ENCODE peak calls at places on chromosome 16, in four cellular contexts. J is mesendoderm, M is H1, X is H9. Q is an unnamed sample.

GRCh38 chr16:84055801-84056634 is 13.4 kb upstream of the SLC38A8 start:
- DNase-seq in J (peak), M (no peak), X (no peak), Q (no peak)

GRCh38 chr16:89224665-89225064 is 7.2 kb downstream of the ZNF778 start:
- DNase-seq in X (no peak), J (no peak), M (no peak), Q (no peak)

GRCh38 chr16:2083409-2083808 is 35.6 kb downstream of the TSC2 start:
- DNase-seq in J (no peak), M (no peak), X (no peak), Q (no peak)

GRCh38 chr16:66692341-66692740 is 4.2 kb downstream of the CMTM4 start:
- DNase-seq in M (no peak), X (no peak), J (peak), Q (no peak)

GRCh38 chr16:2456551-2457153 is 3.3 kb upstream of the TEDC2 start:
- DNase-seq in M (no peak), X (no peak), J (no peak), Q (no peak)

GRCh38 chr16:26178298-26178697 is 486.5 kb downstream of the HS3ST4 start:
- DNase-seq in J (peak), X (no peak), M (no peak), Q (no peak)

GRCh38 chr16:54934536-54935410 is 4.1 kb downstream of the IRX5 start:
- DNase-seq in J (peak), M (peak), X (peak), Q (no peak)

GRCh38 chr16:28873543-28874201 is 4.6 kb upstream of the ATP2A1 start:
- DNase-seq in M (peak), J (no peak), X (peak), Q (no peak)

GRCh38 chr16:54879681-54880080 is 51.0 kb upstream of the IRX5 start:
- DNase-seq in J (no peak), M (no peak), X (no peak), Q (no peak)

GRCh38 chr16:89233678-89234490 is 16.4 kb downstream of the ZNF778 start:
- DNase-seq in M (no peak), J (no peak), X (no peak), Q (no peak)

GRCh38 chr16:54957403-54957802 is 26.7 kb downstream of the IRX5 start:
- DNase-seq in M (peak), X (peak), J (peak), Q (no peak)

GRCh38 chr16:50878966-50879615 is 137.2 kb downstream of the CYLD start:
- DNase-seq in M (peak), J (peak), X (peak), Q (no peak)

GRCh38 chr16:50260206-50261159 is 5.9 kb upstream of the ADCY7 start:
- DNase-seq in M (no peak), J (no peak), X (no peak), Q (no peak)

GRCh38 chr16:73053379-73054130 is 5.6 kb upstream of the ZFHX3 start:
- DNase-seq in J (peak), X (no peak), M (no peak), Q (peak)

GRCh38 chr16:81899601-81900000 is 111.7 kb downstream of the SDR42E1 start:
- DNase-seq in X (no peak), M (no peak), J (no peak), Q (no peak)

GRCh38 chr16:53429221-53429943 is 4.9 kb upstream of the RBL2 start:
- DNase-seq in M (no peak), J (no peak), X (no peak), Q (peak)

GRCh38 chr16:14360326-14361037 is 269.6 kb downstream of the PARN start:
- DNase-seq in M (no peak), X (no peak), J (no peak), Q (no peak)

GRCh38 chr16:81469710-81470481 is 25.3 kb downstream of the CMIP start:
- DNase-seq in X (no peak), J (no peak), M (no peak), Q (no peak)

GRCh38 chr16:82627811-82628339 is 1.1 kb downstream of the CDH13 start:
- DNase-seq in M (no peak), J (no peak), X (peak), Q (peak)

GRCh38 chr16:73878616-73879015 is 418.0 kb upstream of the PSMD7 start:
- DNase-seq in X (no peak), J (peak), M (no peak), Q (peak)

GRCh38 chr16:80346160-80346632 is 194.6 kb upstream of the DYNLRB2 start:
- DNase-seq in J (no peak), M (no peak), X (no peak), Q (no peak)
- H3K56ac ChIP-seq in J (no peak), M (no peak), X (no peak), Q (no peak)

GRCh38 chr16:77758508-77758907 is 29.9 kb upstream of the VAT1L start:
- DNase-seq in X (no peak), J (no peak), M (no peak), Q (no peak)
- H3K56ac ChIP-seq in X (no peak), J (no peak), M (no peak), Q (no peak)

GRCh38 chr16:59991171-59991570 is 1257.1 kb upstream of the GOT2 start:
- DNase-seq in M (no peak), X (no peak), J (no peak), Q (no peak)

GRCh38 chr16:59993101-59993500 is 1259.0 kb upstream of the GOT2 start:
- DNase-seq in J (peak), X (no peak), M (no peak), Q (no peak)

GRCh38 chr16:59988591-59988990 is 1254.5 kb upstream of the GOT2 start:
- DNase-seq in M (no peak), J (no peak), X (no peak), Q (no peak)
- H3K56ac ChIP-seq in M (no peak), J (no peak), X (no peak), Q (no peak)

DNA sequence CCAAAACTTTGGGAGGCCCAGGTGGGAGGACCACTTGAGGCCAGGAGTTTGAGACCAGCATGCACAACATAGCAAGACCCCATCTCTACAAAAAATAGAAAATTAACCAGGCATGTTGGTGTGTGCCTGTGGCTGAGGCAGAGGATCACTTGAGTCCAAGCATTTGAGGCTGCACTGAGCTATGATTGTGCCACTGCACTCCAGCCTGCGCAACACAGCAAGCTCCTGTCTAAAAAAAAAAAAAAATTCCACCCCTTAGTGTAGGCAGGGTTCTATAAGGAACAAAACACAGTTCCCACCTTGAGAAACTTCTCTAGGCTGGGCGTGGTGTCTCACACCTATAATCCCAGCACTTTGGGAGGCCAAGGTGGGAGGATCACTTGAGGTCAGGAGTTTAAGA is 36.3 kb upstream of the HAPSTR1 start:
- DNase-seq in X (no peak), M (no peak), J (no peak), Q (no peak)
- H3K56ac ChIP-seq in X (no peak), M (no peak), J (no peak), Q (no peak)

GRCh38 chr16:10847166-10847565 is 28.6 kb upstream of the TVP23A start:
- DNase-seq in M (no peak), X (no peak), J (no peak), Q (no peak)
- H3K56ac ChIP-seq in M (no peak), X (no peak), J (no peak), Q (no peak)

DNA sequence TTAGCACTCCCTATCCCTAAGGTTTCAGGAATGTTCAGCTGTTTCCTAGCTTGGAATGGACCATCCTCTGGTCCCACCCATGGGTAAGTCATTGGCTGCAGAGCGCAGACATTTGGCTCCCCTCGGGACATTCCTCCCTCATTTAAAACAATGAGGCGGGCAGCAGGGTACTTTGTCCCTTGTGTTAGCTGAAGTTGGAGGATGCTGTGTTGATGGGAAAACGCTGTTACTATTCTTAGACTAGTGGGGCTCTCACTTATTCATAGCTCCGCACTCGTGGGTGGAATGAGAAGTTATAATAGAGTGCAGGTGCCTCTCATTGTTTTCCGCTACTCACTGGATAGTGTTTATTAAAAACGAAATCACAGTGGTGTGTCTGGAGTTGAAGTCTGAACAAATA is 673.9 kb downstream of the WWOX start:
- DNase-seq in J (no peak), X (no peak), M (no peak), Q (no peak)
- H3K56ac ChIP-seq in J (no peak), X (no peak), M (no peak), Q (no peak)

GRCh38 chr16:31471875-31472558 is at the start of gene TGFB1I1:
- DNase-seq in J (peak), M (peak), X (peak), Q (peak)
- H3K56ac ChIP-seq in J (peak), M (no peak), X (no peak), Q (peak)

DNA sequence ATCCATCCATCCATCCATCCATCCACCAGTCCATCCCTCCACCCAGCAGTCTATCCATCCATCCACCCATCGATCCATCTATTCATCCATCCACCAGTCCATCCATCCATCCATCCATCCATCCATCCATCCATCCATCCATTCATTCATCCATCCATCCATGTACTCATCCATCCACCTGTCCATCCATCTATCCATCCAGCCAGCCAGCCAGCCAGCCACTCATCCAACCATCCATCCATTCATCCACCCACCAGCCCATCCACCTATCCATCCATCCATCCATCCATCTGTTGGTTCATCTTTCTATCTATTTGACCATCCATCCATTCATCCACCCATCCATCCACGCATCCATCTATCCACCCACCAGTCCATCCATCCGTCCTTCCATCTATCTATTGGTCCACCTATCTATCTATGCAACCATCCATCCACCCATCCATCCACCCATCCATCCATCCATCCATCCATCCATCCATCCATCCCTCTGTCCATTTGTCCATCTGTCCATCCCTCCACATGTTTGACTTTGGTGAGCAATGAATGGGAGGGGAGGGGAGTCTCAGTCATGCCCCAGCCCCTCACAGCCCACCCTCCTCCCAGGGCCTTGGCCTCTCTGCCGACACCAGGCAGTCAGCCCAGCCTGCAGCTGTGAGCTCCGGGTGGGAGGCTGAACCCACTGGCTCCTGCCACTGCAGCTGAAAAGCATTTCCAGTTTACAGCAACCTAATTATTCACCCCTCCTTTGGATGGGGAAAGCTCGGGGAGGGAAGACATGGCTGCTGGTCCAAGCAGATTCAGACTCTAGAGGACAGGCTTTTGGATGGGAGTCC is 38.1 kb upstream of the SSTR5 start:
- DNase-seq in J (no peak), X (no peak), M (no peak), Q (no peak)
- H3K56ac ChIP-seq in J (no peak), X (no peak), M (no peak), Q (no peak)